ENCODE peak calls at places on chromosomes 2 and 18, in ten cellular contexts. I, R, D, P, G, U, Q, T, Y and M are unnamed samples.

GRCh38 chr2:25331686-25332365 is 9.9 kb downstream of the DNMT3A start:
- DNase-seq in P (no peak), R (no peak), U (no peak), T (no peak), Y (no peak), G (no peak), D (no peak), I (no peak), Q (peak), M (no peak)

GRCh38 chr2:219124379-219125110 is 36.1 kb downstream of the NHEJ1 start:
- DNase-seq in D (no peak), P (peak), I (peak), T (no peak), R (no peak), Q (no peak), U (no peak), G (no peak), Y (peak), M (peak)

GRCh38 chr2:23380562-23381065 is 4.4 kb upstream of the KLHL29 start:
- DNase-seq in P (peak), U (no peak), I (no peak), R (no peak), Q (peak), Y (no peak), T (no peak), G (no peak), D (no peak), M (no peak)

GRCh38 chr2:239029958-239030357 is 182.1 kb downstream of the TWIST2 start:
- DNase-seq in Y (no peak), G (no peak), Q (no peak), U (no peak), P (no peak), T (no peak), R (no peak), I (no peak), D (no peak), M (no peak)

GRCh38 chr2:28004086-28004485 is 113.6 kb downstream of the BABAM2 start:
- DNase-seq in I (no peak), P (peak), Q (peak), R (peak), U (no peak), G (no peak), T (no peak), D (no peak), Y (no peak), M (peak)

GRCh38 chr2:119256574-119256921 is 32.9 kb downstream of the STEAP3 start:
- DNase-seq in Q (no peak), R (no peak), P (no peak), U (no peak), Y (no peak), G (no peak), D (no peak), I (no peak), T (no peak), M (no peak)

GRCh38 chr2:47108638-47109372 is 46.3 kb downstream of the STPG4 start:
- DNase-seq in Q (peak), T (no peak), D (no peak), P (no peak), U (no peak), R (no peak), I (no peak), G (no peak), Y (no peak), M (peak)

GRCh38 chr2:211455225-211455841 is 898.9 kb downstream of the CPS1 start:
- DNase-seq in D (peak), Q (no peak), U (no peak), P (peak), R (peak), T (no peak), G (no peak), Y (no peak), I (peak), M (peak)

GRCh38 chr2:25052948-25053477 is 11.1 kb downstream of the EFR3B start:
- DNase-seq in Y (no peak), D (peak), Q (no peak), U (no peak), R (no peak), G (peak), I (no peak), T (no peak), P (no peak), M (no peak)

GRCh38 chr18:9101730-9102390 is 639 bp upstream of the NDUFV2 start:
- DNase-seq in Y (no peak), G (no peak), U (peak), R (peak), I (peak), T (no peak), Q (peak), P (peak), D (peak), M (peak)

GRCh38 chr18:74546751-74547530 is 12.6 kb downstream of the CNDP1 start:
- DNase-seq in D (no peak), P (peak), I (no peak), U (no peak), Y (peak), T (no peak), Q (peak), R (peak), G (peak), M (peak)

GRCh38 chr2:12684471-12684936 is 32.2 kb upstream of the TRIB2 start:
- DNase-seq in R (peak), Y (no peak), Q (peak), T (no peak), I (no peak), U (no peak), D (no peak), P (peak), G (no peak), M (peak)

GRCh38 chr2:17171446-17172049 is 346.7 kb downstream of the RAD51AP2 start:
- DNase-seq in U (no peak), Y (no peak), I (peak), P (peak), R (no peak), G (no peak), D (peak), Q (no peak), T (no peak), M (peak)

GRCh38 chr2:225558425-225558824 is 158.9 kb downstream of the NYAP2 start:
- DNase-seq in P (no peak), Q (no peak), U (no peak), D (no peak), R (no peak), T (no peak), I (no peak), G (no peak), Y (no peak), M (no peak)

GRCh38 chr18:50558948-50559749 is 738 bp upstream of the MAPK4 start:
- DNase-seq in G (no peak), P (no peak), I (peak), R (no peak), T (no peak), Y (no peak), U (no peak), D (no peak), Q (no peak), M (no peak)

GRCh38 chr2:9800975-9801723 is 42.1 kb upstream of the TAF1B start:
- DNase-seq in Q (peak), G (peak), Y (no peak), U (no peak), R (no peak), I (no peak), D (no peak), P (peak), T (peak), M (peak)

GRCh38 chr2:230411484-230412368 is 4.3 kb upstream of the SP100 start:
- DNase-seq in R (peak), D (peak), P (peak), I (peak), Q (no peak), T (peak), Y (peak), G (peak), U (no peak), M (peak)

GRCh38 chr2:144426981-144427479 is 92.9 kb downstream of the ZEB2 start:
- DNase-seq in D (peak), G (no peak), Y (no peak), R (peak), U (no peak), I (peak), T (no peak), P (peak), Q (no peak), M (peak)

GRCh38 chr2:46344696-46345095 is 47.5 kb downstream of the EPAS1 start:
- DNase-seq in Q (no peak), U (no peak), T (no peak), R (no peak), I (no peak), G (no peak), D (no peak), Y (no peak), P (no peak), M (no peak)